ENCODE peak calls at places on chromosomes 16 and 17, in seven cellular contexts. W is Caco-2, P is fibroblast of lung, D is iPS DF 6.9, R is neuronal stem cell, H is DND-41, M is adipocyte. N is an unnamed sample. For H3K4me1 and H3K27me3, the result is how much of the 10 kb centered on the place peaks cover.

GRCh38 chr17:3963214-3964201 is 729 bp downstream of the ATP2A3 start:
- DNase-seq in W (no peak), P (no peak), D (no peak), R (no peak), H (peak), M (no peak), N (peak)

GRCh38 chr17:7684856-7685532 is 2.3 kb downstream of the TP53 start:
- DNase-seq in W (no peak), P (no peak), D (no peak), R (no peak), H (no peak), M (no peak), N (no peak)

GRCh38 chr16:52051773-52052172 is 495.2 kb downstream of the TOX3 start:
- DNase-seq in W (no peak), P (no peak), D (no peak), R (no peak), H (no peak), M (no peak), N (no peak)

GRCh38 chr16:71359431-71359830 is 908 bp downstream of the CALB2 start:
- DNase-seq in W (no peak), P (no peak), D (no peak), R (no peak), H (no peak), M (no peak), N (no peak)

GRCh38 chr16:72947379-72948237 is 100.3 kb downstream of the ZFHX3 start:
- DNase-seq in W (no peak), P (peak), D (no peak), R (peak), H (no peak), M (no peak), N (no peak)

GRCh38 chr16:534856-535445 is 7.4 kb downstream of the CAPN15 start:
- DNase-seq in W (no peak), P (no peak), D (no peak), R (no peak), H (no peak), M (no peak), N (no peak)

GRCh38 chr16:31204871-31205666 is 2.5 kb upstream of the PYCARD start:
- DNase-seq in W (no peak), P (no peak), D (no peak), R (no peak), H (no peak), M (no peak), N (no peak)

GRCh38 chr16:10391339-10391738 is 5.5 kb downstream of the ATF7IP2 start:
- DNase-seq in W (no peak), P (no peak), D (no peak), R (no peak), H (no peak), M (no peak), N (no peak)

GRCh38 chr17:68248886-68249872 is 1.3 kb downstream of the AMZ2 start:
- DNase-seq in W (no peak), P (no peak), D (no peak), R (no peak), H (no peak), M (peak), N (no peak)

GRCh38 chr17:28792877-28793666 is 49.3 kb downstream of the TRAF4 start:
- DNase-seq in W (no peak), P (no peak), D (no peak), R (no peak), H (no peak), M (no peak), N (no peak)

GRCh38 chr17:65674246-65675045 is 113.0 kb upstream of the AXIN2 start:
- DNase-seq in W (no peak), P (peak), D (no peak), R (no peak), H (no peak), M (no peak), N (no peak)

DNA sequence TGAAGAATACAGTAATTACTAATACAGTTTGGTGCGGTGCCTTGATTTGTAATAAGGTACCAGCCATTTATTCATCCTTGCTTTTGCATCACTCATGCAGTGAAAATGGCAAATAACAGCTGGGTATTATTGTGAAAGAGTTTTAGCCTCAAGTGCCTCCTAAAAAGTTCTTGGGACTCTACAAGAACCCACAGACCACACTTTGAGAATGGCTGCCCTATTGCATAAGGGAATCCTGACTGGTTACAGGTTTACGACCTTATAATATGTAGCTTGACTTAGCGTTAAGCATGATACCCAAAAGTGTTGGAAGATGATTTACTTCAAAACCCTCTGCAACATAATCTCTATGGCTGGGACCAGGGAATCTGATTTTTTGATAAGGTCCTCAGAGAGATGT is 4.2 kb downstream of the MYH13 start:
- DNase-seq in W (no peak), P (no peak), D (no peak), R (no peak), H (no peak), M (no peak), N (no peak)
- H3K4me1 ChIP-seq in W (under half), P (under half), D (under half), R (under half), H (under half), M (under half), N (under half)

DNA sequence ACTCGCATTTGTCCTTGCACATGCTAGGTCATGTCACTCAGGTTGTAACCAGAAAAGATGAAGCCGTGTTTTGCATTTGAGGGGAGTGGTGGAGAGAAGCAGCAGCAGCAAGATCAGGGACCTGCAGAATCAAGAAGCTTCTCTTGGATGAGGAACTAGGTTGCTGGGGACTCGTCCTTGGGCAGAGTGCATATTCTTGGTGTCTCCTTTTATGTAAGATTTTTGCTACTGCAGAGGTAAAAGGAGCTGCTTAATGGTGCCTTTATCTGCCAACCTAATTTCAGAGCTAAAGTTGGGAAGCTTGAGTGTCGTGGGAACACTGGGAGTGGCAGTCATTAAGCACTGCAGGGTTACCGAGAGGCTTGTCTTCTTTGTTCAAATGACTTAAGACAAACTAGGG is 236.5 kb downstream of the MAP2K4 start:
- DNase-seq in W (no peak), P (no peak), D (no peak), R (no peak), H (no peak), M (no peak), N (no peak)
- H3K27me3 ChIP-seq in W (under half), P (under half), D (under half), R (under half), H (under half), M (under half), N (under half)

GRCh38 chr17:72515291-72516065 is 394.7 kb downstream of the SOX9 start:
- DNase-seq in W (no peak), P (peak), D (no peak), R (no peak), H (no peak), M (no peak), N (no peak)

GRCh38 chr17:72512649-72513556 is 392.1 kb downstream of the SOX9 start:
- DNase-seq in W (no peak), P (no peak), D (no peak), R (no peak), H (no peak), M (no peak), N (no peak)

GRCh38 chr17:72514321-72514861 is 393.6 kb downstream of the SOX9 start:
- DNase-seq in W (no peak), P (no peak), D (no peak), R (no peak), H (no peak), M (no peak), N (no peak)

GRCh38 chr17:72516772-72517399 is 396.1 kb downstream of the SOX9 start:
- DNase-seq in W (peak), P (no peak), D (no peak), R (no peak), H (no peak), M (no peak), N (no peak)

DNA sequence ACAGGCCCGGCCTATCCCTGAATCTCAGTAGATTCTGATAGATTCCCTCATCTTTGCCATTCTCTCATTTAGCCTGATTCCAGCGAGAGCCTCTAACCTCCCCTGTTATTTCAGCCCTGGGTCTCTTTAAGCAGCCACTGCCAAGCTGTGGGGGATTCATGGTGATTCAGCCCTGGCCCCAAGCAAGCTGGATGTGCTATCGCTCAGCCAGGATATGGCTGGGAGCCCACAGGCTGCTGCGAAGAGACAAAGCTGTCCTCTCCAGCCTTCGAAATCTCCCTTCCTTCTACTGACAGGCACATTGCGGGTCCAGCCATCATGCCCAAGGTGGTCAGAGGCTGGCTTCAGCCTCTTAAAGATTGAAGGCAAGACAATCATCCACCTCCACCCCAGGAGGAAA is 394.1 kb downstream of the SOX9 start:
- DNase-seq in W (no peak), P (peak), D (no peak), R (no peak), H (no peak), M (peak), N (no peak)
- H3K4me1 ChIP-seq in W (under half), P (under half), D (under half), R (under half), H (under half), M (under half), N (under half)

GRCh38 chr17:46820592-46821450 is 2.3 kb upstream of the WNT3 start:
- DNase-seq in W (no peak), P (no peak), D (no peak), R (no peak), H (no peak), M (no peak), N (no peak)
- H3K27me3 ChIP-seq in W (under half), P (half or more), D (under half), R (under half), H (under half), M (half or more), N (under half)

GRCh38 chr17:57441270-57441600 is 184.9 kb downstream of the MSI2 start:
- DNase-seq in W (no peak), P (no peak), D (no peak), R (no peak), H (no peak), M (no peak), N (no peak)

GRCh38 chr17:57442401-57442823 is 186.1 kb downstream of the MSI2 start:
- DNase-seq in W (no peak), P (peak), D (no peak), R (no peak), H (peak), M (peak), N (no peak)

GRCh38 chr17:57444632-57445031 is 188.3 kb downstream of the MSI2 start:
- DNase-seq in W (no peak), P (no peak), D (no peak), R (no peak), H (no peak), M (no peak), N (no peak)

GRCh38 chr17:57443781-57444180 is 187.5 kb downstream of the MSI2 start:
- DNase-seq in W (no peak), P (no peak), D (no peak), R (no peak), H (no peak), M (no peak), N (no peak)

DNA sequence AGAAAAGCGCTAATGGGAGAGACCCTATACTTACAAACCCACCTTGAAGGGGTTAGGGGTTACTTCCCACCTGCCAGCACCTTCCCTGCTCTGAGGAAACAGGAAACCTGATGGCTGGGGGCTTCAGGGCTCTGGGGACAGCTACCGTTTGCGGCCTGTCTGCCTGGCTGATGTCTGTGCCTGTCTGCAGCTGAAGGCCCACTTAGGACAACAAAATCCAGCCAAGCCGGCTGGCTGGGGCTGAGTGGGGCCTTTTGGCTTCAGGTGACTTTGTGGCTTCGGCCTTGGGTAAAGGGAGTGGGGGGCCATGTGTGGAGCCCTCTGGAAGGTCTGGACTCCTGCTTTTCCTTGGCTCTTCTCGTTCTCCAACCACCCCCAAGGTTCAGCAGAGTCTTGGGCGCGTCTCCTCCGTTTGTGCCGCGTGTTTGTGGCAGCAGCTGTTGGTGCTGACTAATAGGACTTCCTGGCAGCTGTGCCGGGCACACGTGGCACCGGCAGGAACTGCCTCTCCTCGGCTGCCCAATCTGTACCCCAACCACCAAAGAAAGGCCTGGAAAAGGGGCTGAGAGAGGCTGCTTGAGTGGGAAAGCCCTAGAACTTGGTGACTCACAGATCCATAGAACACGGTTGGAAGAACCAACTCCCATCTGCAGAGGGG is 186.7 kb downstream of the MSI2 start:
- DNase-seq in W (no peak), P (peak), D (no peak), R (no peak), H (peak), M (no peak), N (peak)
- H3K4me1 ChIP-seq in W (under half), P (under half), D (under half), R (half or more), H (half or more), M (under half), N (under half)